ENCODE peak calls at places on chromosomes 6 and 20, in six cellular contexts. P, R, X, Z, M and B are unnamed samples. For H3K9me3, the result is how much of the 10 kb centered on the place peaks cover.

GRCh38 chr6:113953346-113953745 is 17.6 kb downstream of the HDAC2 start:
- DNase-seq in R (no peak), P (no peak), M (no peak), X (no peak), Z (no peak), B (peak)

GRCh38 chr6:40315055-40315454 is 272.1 kb downstream of the LRFN2 start:
- DNase-seq in X (no peak), P (no peak), M (no peak), R (no peak), Z (no peak), B (no peak)

GRCh38 chr20:15708984-15709598 is 864.2 kb downstream of the KIF16B start:
- DNase-seq in R (peak), P (peak), X (peak), Z (no peak), M (peak), B (no peak)

GRCh38 chr20:13995086-13995665 is at the start of gene MACROD2:
- DNase-seq in Z (peak), P (peak), R (peak), M (peak), X (peak), B (peak)

GRCh38 chr6:31401403-31401802 is 2.0 kb upstream of the MICA start:
- DNase-seq in M (no peak), X (no peak), R (peak), P (peak), Z (no peak), B (peak)

GRCh38 chr20:496126-496696 is 33.9 kb upstream of the TBC1D20 start:
- DNase-seq in X (no peak), R (no peak), M (no peak), Z (no peak), P (peak), B (peak)

GRCh38 chr6:13014551-13015378 is 298.2 kb downstream of the PHACTR1 start:
- DNase-seq in Z (no peak), R (no peak), M (no peak), P (peak), X (peak), B (no peak)

GRCh38 chr20:31751126-31751525 is 12.0 kb downstream of the TPX2 start:
- DNase-seq in M (no peak), R (no peak), X (no peak), P (peak), Z (no peak), B (peak)

GRCh38 chr6:125789576-125790402 is 971 bp upstream of the NCOA7 start:
- DNase-seq in R (no peak), X (peak), M (no peak), P (peak), Z (peak), B (peak)

GRCh38 chr6:152836523-152836922 is 85.9 kb downstream of the VIP start:
- DNase-seq in P (no peak), Z (peak), X (no peak), M (no peak), R (no peak), B (no peak)

GRCh38 chr6:91926827-91927226 is 1340.0 kb upstream of the MAP3K7 start:
- DNase-seq in Z (no peak), R (no peak), P (no peak), X (no peak), M (no peak), B (no peak)

GRCh38 chr6:111841822-111842221 is 31.4 kb downstream of the FYN start:
- DNase-seq in Z (no peak), P (no peak), M (no peak), X (no peak), R (no peak), B (peak)

GRCh38 chr20:42461965-42462593 is 727.6 kb downstream of the PTPRT start:
- DNase-seq in M (no peak), X (no peak), P (no peak), Z (no peak), R (no peak), B (no peak)

GRCh38 chr20:29687438-29687837 is 1570.0 kb upstream of the DEFB115 start:
- DNase-seq in X (no peak), M (no peak), R (no peak), P (no peak), Z (no peak), B (no peak)
- H3K9me3 ChIP-seq in X (under half), M (half or more), R (under half), P (under half), Z (under half), B (under half)

GRCh38 chr6:27757307-27757706 is 154.9 kb downstream of the OR2B2 start:
- DNase-seq in X (peak), M (no peak), R (peak), P (no peak), Z (no peak), B (no peak)
- H3K4ac ChIP-seq in X (no peak), M (no peak), R (peak), P (no peak), Z (no peak), B (no peak)

GRCh38 chr20:29741594-29741893 is 1515.9 kb upstream of the DEFB115 start:
- DNase-seq in X (no peak), P (no peak), M (no peak), Z (no peak), R (no peak), B (no peak)

GRCh38 chr20:29742699-29743100 is 1514.8 kb upstream of the DEFB115 start:
- DNase-seq in Z (no peak), M (no peak), X (no peak), R (no peak), P (no peak), B (no peak)

GRCh38 chr20:29740951-29741593 is 1516.4 kb upstream of the DEFB115 start:
- DNase-seq in Z (no peak), R (no peak), M (no peak), X (no peak), P (no peak), B (no peak)

GRCh38 chr20:29741894-29742698 is 1515.4 kb upstream of the DEFB115 start:
- DNase-seq in X (no peak), R (no peak), M (no peak), P (no peak), Z (no peak), B (no peak)

GRCh38 chr20:29740601-29740950 is 1516.9 kb upstream of the DEFB115 start:
- DNase-seq in R (no peak), P (no peak), X (no peak), M (no peak), Z (no peak), B (no peak)
- H3K9me3 ChIP-seq in R (under half), P (under half), X (under half), M (half or more), Z (under half), B (under half)

GRCh38 chr6:69064226-69064625 is 429.1 kb downstream of the ADGRB3 start:
- DNase-seq in R (no peak), M (no peak), Z (no peak), P (no peak), X (no peak), B (no peak)

GRCh38 chr6:69063401-69063800 is 428.3 kb downstream of the ADGRB3 start:
- DNase-seq in M (no peak), X (no peak), Z (no peak), P (no peak), R (no peak), B (no peak)

GRCh38 chr6:69061066-69061465 is 426.0 kb downstream of the ADGRB3 start:
- DNase-seq in P (no peak), R (no peak), M (no peak), Z (no peak), X (no peak), B (no peak)

DNA sequence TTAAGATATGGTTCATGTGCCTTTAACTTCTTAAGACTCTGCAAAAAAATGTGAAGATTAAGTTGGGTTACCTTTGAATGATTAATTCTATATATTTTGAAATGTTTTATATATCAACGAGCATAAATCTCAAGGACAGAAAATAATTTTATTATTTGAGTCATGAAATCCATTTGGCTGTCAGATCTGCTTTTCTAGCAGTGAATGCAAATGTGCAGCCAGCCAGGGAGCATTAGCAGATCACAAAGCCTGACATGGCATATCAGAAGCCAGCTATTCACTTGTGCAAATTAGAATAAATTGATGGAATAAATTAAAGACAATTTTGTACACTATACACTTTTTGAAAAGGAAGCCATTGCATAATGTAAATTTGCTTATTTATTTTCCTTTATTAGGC is 424.3 kb downstream of the ADGRB3 start:
- DNase-seq in M (no peak), P (no peak), Z (no peak), X (no peak), R (no peak), B (no peak)
- H3K4ac ChIP-seq in M (no peak), P (no peak), Z (no peak), X (no peak), R (no peak), B (no peak)

GRCh38 chr20:55251170-55251569 is 754.1 kb downstream of the CBLN4 start:
- DNase-seq in X (no peak), Z (no peak), M (no peak), P (no peak), R (no peak), B (no peak)
- H3K9me3 ChIP-seq in X (under half), Z (under half), M (under half), P (under half), R (under half), B (under half)

DNA sequence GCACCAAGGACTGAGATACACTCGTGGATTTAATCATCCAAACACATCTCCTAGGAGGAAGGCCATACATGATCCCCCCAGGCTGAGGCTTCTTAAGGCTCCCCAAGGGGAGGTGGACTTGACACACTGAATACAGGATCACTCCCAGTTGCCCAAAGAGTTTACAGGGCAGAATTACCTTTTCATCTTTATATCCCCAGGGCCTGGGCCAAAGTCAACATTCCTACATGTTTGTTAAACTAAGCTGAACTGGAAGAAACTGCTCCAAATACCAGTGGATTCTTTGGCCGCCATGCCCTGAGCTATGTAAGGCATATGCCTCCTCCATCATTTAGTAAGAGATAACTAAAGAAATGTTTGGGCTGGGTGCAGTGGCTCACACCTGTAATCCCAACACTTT is 22.2 kb upstream of the SERPINB1 start:
- DNase-seq in R (peak), X (no peak), P (no peak), M (no peak), Z (no peak), B (no peak)
- H3K4ac ChIP-seq in R (no peak), X (no peak), P (no peak), M (no peak), Z (no peak), B (no peak)

GRCh38 chr20:59623583-59623982 is 19.2 kb downstream of the PHACTR3 start:
- DNase-seq in Z (no peak), X (no peak), P (no peak), M (no peak), R (no peak), B (no peak)

GRCh38 chr20:59620860-59621485 is 16.6 kb downstream of the PHACTR3 start:
- DNase-seq in P (no peak), Z (no peak), R (no peak), M (no peak), X (no peak), B (no peak)

GRCh38 chr20:59624401-59624800 is 20.1 kb downstream of the PHACTR3 start:
- DNase-seq in X (no peak), M (no peak), P (no peak), R (no peak), Z (no peak), B (no peak)

GRCh38 chr20:59623133-59623532 is 18.8 kb downstream of the PHACTR3 start:
- DNase-seq in M (no peak), R (no peak), Z (no peak), X (no peak), P (no peak), B (no peak)

GRCh38 chr20:59622496-59622895 is 18.2 kb downstream of the PHACTR3 start:
- DNase-seq in Z (no peak), X (no peak), R (no peak), M (no peak), P (no peak), B (no peak)
- H3K9me3 ChIP-seq in Z (under half), X (under half), R (half or more), M (half or more), P (under half), B (under half)

GRCh38 chr6:70413114-70413828 is at the start of gene FAM135A:
- DNase-seq in X (peak), R (peak), M (peak), Z (peak), P (peak), B (peak)

GRCh38 chr6:70412797-70413113 is 553 bp upstream of the FAM135A start:
- DNase-seq in X (no peak), R (no peak), Z (no peak), M (no peak), P (no peak), B (no peak)

GRCh38 chr6:70411542-70411941 is 1.8 kb upstream of the FAM135A start:
- DNase-seq in R (no peak), Z (no peak), P (no peak), M (no peak), X (no peak), B (no peak)

GRCh38 chr6:70413829-70414494 is 654 bp downstream of the FAM135A start:
- DNase-seq in Z (peak), X (no peak), P (peak), R (peak), M (no peak), B (no peak)

GRCh38 chr6:70411948-70412796 is 1.1 kb upstream of the FAM135A start:
- DNase-seq in M (no peak), P (no peak), X (no peak), R (no peak), Z (no peak), B (no peak)
- H3K4ac ChIP-seq in M (no peak), P (peak), X (no peak), R (no peak), Z (no peak), B (peak)